ENCODE peak calls at places on chromosomes 1 and 21, in five cellular contexts. Q, F, I, V and P are unnamed samples.

GRCh38 chr21:28540514-28540913 is 452.2 kb downstream of the LTN1 start:
- DNase-seq in Q (no peak), F (no peak), I (no peak), V (no peak), P (no peak)

GRCh38 chr1:10540277-10541005 is 65.7 kb downstream of the PEX14 start:
- DNase-seq in Q (no peak), F (no peak), I (no peak), V (no peak), P (no peak)

GRCh38 chr1:192443616-192444015 is 126.8 kb downstream of the RGS21 start:
- DNase-seq in Q (no peak), F (no peak), I (no peak), V (no peak), P (no peak)

GRCh38 chr1:114234408-114235119 is 80.9 kb upstream of the SYT6 start:
- DNase-seq in Q (no peak), F (peak), I (peak), V (no peak), P (peak)

GRCh38 chr1:3249236-3249845 is 180.3 kb downstream of the PRDM16 start:
- DNase-seq in Q (no peak), F (no peak), I (no peak), V (no peak), P (no peak)

GRCh38 chr1:119007343-119007671 is 19.2 kb upstream of the TBX15 start:
- DNase-seq in Q (no peak), F (no peak), I (no peak), V (no peak), P (no peak)

GRCh38 chr1:29504266-29504665 is 267.9 kb downstream of the PTPRU start:
- DNase-seq in Q (peak), F (no peak), I (no peak), V (no peak), P (no peak)

GRCh38 chr1:40868051-40868723 is 6.0 kb upstream of the CITED4 start:
- DNase-seq in Q (no peak), F (no peak), I (no peak), V (no peak), P (no peak)

GRCh38 chr1:84370831-84371394 is 27.4 kb upstream of the DNASE2B start:
- DNase-seq in Q (no peak), F (no peak), I (no peak), V (no peak), P (no peak)

GRCh38 chr1:6523566-6523965 is 30.7 kb downstream of the NOL9 start:
- DNase-seq in Q (no peak), F (peak), I (peak), V (no peak), P (no peak)

GRCh38 chr1:184351416-184351975 is 35.3 kb upstream of the C1orf21 start:
- DNase-seq in Q (no peak), F (no peak), I (no peak), V (no peak), P (no peak)

GRCh38 chr1:171965802-171966201 is 124.5 kb downstream of the DNM3 start:
- DNase-seq in Q (no peak), F (no peak), I (no peak), V (no peak), P (no peak)

GRCh38 chr1:14598007-14598497 is 433 bp upstream of the KAZN start:
- DNase-seq in Q (no peak), F (no peak), I (peak), V (no peak), P (no peak)

GRCh38 chr1:155166373-155167165 is 6.5 kb downstream of the KRTCAP2 start:
- DNase-seq in Q (peak), F (no peak), I (peak), V (no peak), P (no peak)

GRCh38 chr1:212667223-212668139 is 32.2 kb downstream of the BATF3 start:
- DNase-seq in Q (no peak), F (peak), I (peak), V (no peak), P (peak)

GRCh38 chr1:56330400-56331026 is 248.8 kb downstream of the PLPP3 start:
- DNase-seq in Q (no peak), F (peak), I (peak), V (no peak), P (no peak)

GRCh38 chr1:86687595-86687994 is 16.8 kb upstream of the SH3GLB1 start:
- DNase-seq in Q (no peak), F (no peak), I (no peak), V (no peak), P (no peak)

GRCh38 chr1:201361652-201362504 is 15.6 kb downstream of the TNNT2 start:
- DNase-seq in Q (no peak), F (peak), I (peak), V (peak), P (no peak)

GRCh38 chr1:65421341-65422174 is 1.1 kb downstream of the LEPR start:
- DNase-seq in Q (no peak), F (peak), I (no peak), V (no peak), P (no peak)

GRCh38 chr1:216723274-216723780 is at the start of gene ESRRG:
- DNase-seq in Q (no peak), F (no peak), I (no peak), V (peak), P (no peak)

GRCh38 chr1:57061369-57061768 is 95.6 kb upstream of the C8B start:
- DNase-seq in Q (no peak), F (peak), I (no peak), V (no peak), P (no peak)

GRCh38 chr1:219441884-219442283 is 171.0 kb downstream of the ZC3H11B start:
- DNase-seq in Q (no peak), F (no peak), I (no peak), V (no peak), P (no peak)

GRCh38 chr1:241717975-241718374 is 65.9 kb downstream of the WDR64 start:
- DNase-seq in Q (no peak), F (no peak), I (no peak), V (no peak), P (no peak)

GRCh38 chr1:164608651-164609057 is 49.7 kb downstream of the PBX1 start:
- DNase-seq in Q (no peak), F (no peak), I (no peak), V (no peak), P (no peak)

GRCh38 chr1:62144238-62144831 is 50.3 kb upstream of the L1TD1 start:
- DNase-seq in Q (no peak), F (peak), I (peak), V (no peak), P (no peak)

GRCh38 chr1:24635195-24635843 is 7.8 kb upstream of the SRRM1 start:
- DNase-seq in Q (no peak), F (peak), I (peak), V (no peak), P (no peak)

GRCh38 chr1:8428441-8428840 is 110.5 kb downstream of the SLC45A1 start:
- DNase-seq in Q (no peak), F (no peak), I (no peak), V (no peak), P (no peak)

DNA sequence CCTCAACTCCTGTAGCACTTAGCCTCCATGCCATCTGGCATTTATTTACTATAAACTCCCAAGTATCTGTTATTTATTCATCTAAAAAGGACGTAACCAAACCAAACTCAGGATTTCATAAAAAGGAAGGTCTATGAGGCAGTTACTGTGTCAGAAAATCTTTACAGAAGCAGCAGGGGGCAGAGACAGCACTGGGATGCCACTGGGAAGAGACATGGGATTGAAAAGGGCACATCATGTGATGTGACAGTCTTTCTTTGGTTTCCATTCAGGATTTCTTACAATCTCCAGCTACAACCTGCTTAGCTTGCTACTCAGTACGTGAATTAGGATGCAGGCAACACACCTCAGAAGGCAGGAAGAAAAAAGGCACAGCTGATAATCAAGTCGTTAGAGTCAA is 31.2 kb downstream of the SPRTN start:
- DNase-seq in Q (no peak), F (no peak), I (no peak), V (no peak), P (no peak)
- TF ChIP-seq CTCF in Q (no peak), F (no peak), I (no peak), V (no peak), P (no peak)

GRCh38 chr1:167401260-167401873 is 117.0 kb downstream of the CD247 start:
- DNase-seq in Q (no peak), F (peak), I (peak), V (peak), P (no peak)
- TF ChIP-seq CTCF in Q (peak), F (peak), I (peak), V (peak), P (peak)

GRCh38 chr1:246279402-246279801 is 227.7 kb downstream of the SMYD3 start:
- DNase-seq in Q (no peak), F (no peak), I (no peak), V (no peak), P (no peak)

GRCh38 chr1:246284021-246284420 is 223.1 kb downstream of the SMYD3 start:
- DNase-seq in Q (no peak), F (no peak), I (no peak), V (no peak), P (no peak)

GRCh38 chr1:246281639-246282038 is 225.4 kb downstream of the SMYD3 start:
- DNase-seq in Q (no peak), F (no peak), I (no peak), V (no peak), P (no peak)

GRCh38 chr1:246281195-246281594 is 225.9 kb downstream of the SMYD3 start:
- DNase-seq in Q (no peak), F (no peak), I (no peak), V (no peak), P (no peak)

DNA sequence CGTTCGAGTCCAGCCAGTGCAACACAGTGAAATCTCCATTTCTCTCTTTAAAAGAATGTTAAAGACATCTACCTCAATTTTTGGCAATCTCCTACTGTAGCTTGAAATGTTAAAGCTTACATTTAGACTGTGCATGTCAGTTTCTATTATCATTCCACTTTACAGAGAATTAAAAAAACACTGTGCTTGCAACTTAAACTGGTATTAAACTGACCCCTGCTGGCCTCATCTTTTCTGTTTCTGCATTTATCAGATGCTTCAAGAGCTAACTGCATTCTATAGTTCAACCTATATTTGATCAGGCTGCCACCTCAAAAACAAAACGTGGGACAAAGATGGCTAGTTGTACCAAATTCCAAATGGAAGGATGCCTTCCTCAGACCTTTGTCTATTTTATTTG is 226.5 kb downstream of the SMYD3 start:
- DNase-seq in Q (no peak), F (peak), I (peak), V (no peak), P (no peak)
- TF ChIP-seq CTCF in Q (no peak), F (peak), I (peak), V (peak), P (peak)

DNA sequence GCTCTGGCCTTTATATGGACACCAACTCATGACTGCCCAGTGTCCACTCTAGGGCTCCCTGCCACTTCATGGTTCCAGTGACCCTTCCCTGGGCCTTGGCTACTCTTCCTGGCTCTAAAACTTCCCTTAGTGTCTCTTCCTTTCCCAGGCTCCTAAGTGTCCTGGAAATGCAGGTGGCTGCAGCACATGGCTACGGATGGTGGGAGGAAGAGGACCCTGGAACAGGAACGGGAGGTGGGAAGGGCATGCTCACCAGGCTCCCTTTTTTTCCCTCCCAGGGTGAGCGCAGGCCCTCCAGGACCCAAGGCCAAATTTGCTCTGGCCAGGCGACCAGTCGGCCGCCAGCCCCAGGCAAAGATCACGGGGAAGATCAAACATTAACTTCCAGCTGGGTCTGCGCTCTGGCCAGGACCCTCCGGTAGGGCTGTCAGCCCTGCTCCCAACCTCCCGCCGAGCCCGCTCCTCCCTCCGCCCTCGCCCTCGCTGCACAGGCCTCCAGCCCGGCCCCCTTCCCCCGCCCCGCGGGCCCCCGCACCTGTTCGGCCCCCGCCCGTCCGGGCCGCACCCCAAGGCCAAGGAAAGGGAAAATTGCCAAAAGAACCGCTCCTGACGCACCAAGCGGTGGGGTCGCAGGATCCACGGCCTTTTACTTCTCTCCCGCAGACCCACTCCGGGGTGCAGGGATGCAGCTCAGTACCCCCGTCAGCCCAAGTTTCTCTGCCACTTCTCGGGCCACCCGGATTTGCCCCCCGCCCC is 955 bp downstream of the TCEA3 start:
- DNase-seq in Q (no peak), F (no peak), I (no peak), V (peak), P (no peak)
- TF ChIP-seq CTCF in Q (no peak), F (no peak), I (no peak), V (no peak), P (no peak)

DNA sequence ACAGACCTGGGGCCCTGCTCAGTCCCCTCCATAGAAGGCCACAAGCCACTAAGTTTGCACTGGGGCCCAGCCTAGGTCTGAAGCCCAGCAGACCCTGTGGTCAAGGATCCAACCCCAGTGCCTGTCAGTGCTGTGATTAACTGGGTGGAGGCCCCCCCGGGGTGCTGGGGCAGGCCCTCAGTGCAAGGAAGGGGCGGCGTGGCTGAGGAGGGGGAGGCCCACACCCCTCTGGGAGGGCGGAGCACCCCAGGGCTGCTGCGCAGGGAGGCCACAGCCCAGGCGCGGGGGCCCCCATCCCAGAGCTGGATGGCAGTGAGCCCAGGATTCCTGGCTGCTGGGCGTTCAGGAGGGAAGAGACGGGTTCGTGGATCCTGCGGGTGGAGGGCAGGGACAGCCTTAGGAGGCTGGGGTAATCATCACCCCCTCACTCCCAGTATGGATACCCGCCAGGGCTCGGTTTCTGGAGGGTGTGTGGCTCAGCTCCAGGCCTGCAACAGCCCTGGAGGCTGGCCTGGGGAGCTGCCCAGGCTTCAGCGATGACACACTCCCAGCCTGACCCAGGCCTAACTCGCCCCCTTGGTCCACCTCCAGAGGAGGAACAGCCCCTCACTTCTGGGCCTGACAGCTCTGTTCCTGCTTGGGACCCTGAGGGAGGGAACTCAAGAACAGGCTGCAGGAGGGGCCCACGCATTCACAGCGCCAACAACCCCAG is 884 bp downstream of the GJC2 start:
- DNase-seq in Q (no peak), F (no peak), I (no peak), V (peak), P (no peak)
- TF ChIP-seq CTCF in Q (no peak), F (no peak), I (no peak), V (no peak), P (no peak)

GRCh38 chr1:67634396-67634935 is 50.5 kb upstream of the GADD45A start:
- DNase-seq in Q (no peak), F (no peak), I (no peak), V (no peak), P (peak)
- TF ChIP-seq CTCF in Q (no peak), F (no peak), I (no peak), V (no peak), P (no peak)

GRCh38 chr1:39157304-39157703 is 47.2 kb upstream of the MACF1 start:
- DNase-seq in Q (no peak), F (no peak), I (no peak), V (no peak), P (no peak)

GRCh38 chr1:39159224-39160036 is 45.1 kb upstream of the MACF1 start:
- DNase-seq in Q (no peak), F (no peak), I (no peak), V (no peak), P (no peak)

GRCh38 chr1:39163469-39163868 is 41.0 kb upstream of the MACF1 start:
- DNase-seq in Q (no peak), F (no peak), I (no peak), V (no peak), P (no peak)

GRCh38 chr1:39158330-39159086 is 46.0 kb upstream of the MACF1 start:
- DNase-seq in Q (no peak), F (peak), I (no peak), V (peak), P (no peak)

GRCh38 chr1:39160703-39161102 is 43.8 kb upstream of the MACF1 start:
- DNase-seq in Q (no peak), F (no peak), I (no peak), V (no peak), P (no peak)
- TF ChIP-seq CTCF in Q (no peak), F (no peak), I (no peak), V (peak), P (no peak)

GRCh38 chr1:160618763-160619274 is 28.0 kb downstream of the SLAMF1 start:
- DNase-seq in Q (no peak), F (peak), I (no peak), V (no peak), P (no peak)
- TF ChIP-seq CTCF in Q (no peak), F (peak), I (peak), V (peak), P (no peak)